ENCODE peak calls at places on chromosomes 2 and 18, in seven cellular contexts. Q is heart left ventricle; A is NCI-H1694; B is activated naive CD4-positive, alpha-beta T cell treated with anti-CD3 and anti-CD28 coated beads for 36 hours; D is activated T-cell treated with anti-CD3 and anti-CD28 coated beads, Interleukin-2, amount 50 U/mL, for 72 hours; O is ELF-1; H is GM12891. N is an unnamed sample.

GRCh38 chr18:50665015-50665414 is 105.1 kb downstream of the MAPK4 start:
- DNase-seq in Q (no peak), A (no peak), B (no peak), D (no peak), O (no peak), H (no peak), N (no peak)

GRCh38 chr2:215020283-215020682 is 118.1 kb downstream of the ABCA12 start:
- DNase-seq in Q (no peak), A (no peak), B (no peak), D (no peak), O (no peak), H (no peak), N (no peak)

GRCh38 chr2:55839182-55839819 is 84.3 kb downstream of the EFEMP1 start:
- DNase-seq in Q (no peak), A (peak; percentile 27), B (no peak), D (no peak), O (peak; percentile 37), H (no peak), N (peak; percentile 85)

GRCh38 chr2:158060862-158061435 is 40.7 kb upstream of the UPP2 start:
- DNase-seq in Q (no peak), A (no peak), B (no peak), D (no peak), O (no peak), H (no peak), N (no peak)

GRCh38 chr18:78693429-78693828 is 286.2 kb upstream of the SALL3 start:
- DNase-seq in Q (no peak), A (no peak), B (no peak), D (no peak), O (no peak), H (no peak), N (no peak)

GRCh38 chr2:106851055-106851454 is 34.9 kb downstream of the ST6GAL2 start:
- DNase-seq in Q (no peak), A (no peak), B (no peak), D (no peak), O (no peak), H (no peak), N (no peak)

GRCh38 chr18:36899289-36899688 is 70.4 kb downstream of the KIAA1328 start:
- DNase-seq in Q (no peak), A (peak; percentile 6), B (no peak), D (no peak), O (no peak), H (peak; percentile 2), N (no peak)

GRCh38 chr2:174815524-174815923 is 51.3 kb upstream of the CHRNA1 start:
- DNase-seq in Q (no peak), A (no peak), B (no peak), D (no peak), O (no peak), H (no peak), N (no peak)

GRCh38 chr2:227256605-227257004 is 68.4 kb upstream of the MFF start:
- DNase-seq in Q (no peak), A (no peak), B (no peak), D (no peak), O (no peak), H (no peak), N (no peak)

GRCh38 chr2:204795156-204795555 is 249.9 kb downstream of the PARD3B start:
- DNase-seq in Q (no peak), A (no peak), B (no peak), D (no peak), O (no peak), H (no peak), N (no peak)

GRCh38 chr2:96928277-96928781 is 58.1 kb downstream of the FAM178B start:
- DNase-seq in Q (peak; percentile 49), A (no peak), B (no peak), D (no peak), O (peak; percentile 37), H (no peak), N (no peak)

GRCh38 chr2:219769044-219770030 is 141.9 kb downstream of the SLC4A3 start:
- DNase-seq in Q (peak; percentile 83), A (no peak), B (no peak), D (no peak), O (no peak), H (no peak), N (no peak)

GRCh38 chr2:134452042-134452733 is 198.3 kb downstream of the MGAT5 start:
- DNase-seq in Q (no peak), A (no peak), B (no peak), D (no peak), O (no peak), H (no peak), N (no peak)

GRCh38 chr2:79723830-79724229 is 211.0 kb downstream of the CTNNA2 start:
- DNase-seq in Q (no peak), A (no peak), B (no peak), D (no peak), O (peak; percentile 36), H (no peak), N (peak; percentile 1)

GRCh38 chr2:9519250-9519649 is 36.4 kb downstream of the ADAM17 start:
- DNase-seq in Q (no peak), A (no peak), B (no peak), D (no peak), O (no peak), H (no peak), N (no peak)

N was measured in body of pancreas.